ENCODE peak calls at places on chromosomes 7 and 10, in five cellular contexts. One of them, this sample, is unnamed.

GRCh38 chr10:124250506-124250905 is 157.1 kb upstream of the CHST15 start:
- DNase-seq in CD8-positive, alpha-beta memory T cell: no peak
- DNase-seq in GM12878: no peak
- DNase-seq in heart right ventricle: no peak
- DNase-seq in mesendoderm: no peak
- DNase-seq in this sample: no peak

GRCh38 chr10:112296908-112297331 is 13.7 kb downstream of the TECTB start:
- DNase-seq in CD8-positive, alpha-beta memory T cell: no peak
- DNase-seq in GM12878: no peak
- DNase-seq in heart right ventricle: no peak
- DNase-seq in mesendoderm: no peak
- DNase-seq in this sample: no peak

GRCh38 chr7:128938524-128939074 is 872 bp downstream of the IRF5 start:
- DNase-seq in CD8-positive, alpha-beta memory T cell: no peak
- DNase-seq in GM12878: no peak
- DNase-seq in heart right ventricle: no peak
- DNase-seq in mesendoderm: no peak
- DNase-seq in this sample: no peak

GRCh38 chr7:70736715-70737460 is 395.1 kb upstream of the GALNT17 start:
- DNase-seq in CD8-positive, alpha-beta memory T cell: no peak
- DNase-seq in GM12878: no peak
- DNase-seq in heart right ventricle: no peak
- DNase-seq in mesendoderm: no peak
- DNase-seq in this sample: no peak

GRCh38 chr7:138579671-138580070 is 119.6 kb downstream of the TRIM24 start:
- DNase-seq in CD8-positive, alpha-beta memory T cell: no peak
- DNase-seq in GM12878: no peak
- DNase-seq in heart right ventricle: no peak
- DNase-seq in mesendoderm: no peak
- DNase-seq in this sample: no peak

GRCh38 chr7:151426486-151426905 is 13.4 kb downstream of the CRYGN start:
- DNase-seq in CD8-positive, alpha-beta memory T cell: no peak
- DNase-seq in GM12878: no peak
- DNase-seq in heart right ventricle: peak; percentile 55
- DNase-seq in mesendoderm: no peak
- DNase-seq in this sample: peak; percentile 48

GRCh38 chr7:83467493-83467892 is 181.4 kb downstream of the SEMA3E start:
- DNase-seq in CD8-positive, alpha-beta memory T cell: no peak
- DNase-seq in GM12878: no peak
- DNase-seq in heart right ventricle: no peak
- DNase-seq in mesendoderm: peak; percentile 40
- DNase-seq in this sample: no peak

GRCh38 chr7:93860261-93860660 is 30.3 kb downstream of the TFPI2 start:
- DNase-seq in CD8-positive, alpha-beta memory T cell: no peak
- DNase-seq in GM12878: no peak
- DNase-seq in heart right ventricle: no peak
- DNase-seq in mesendoderm: no peak
- DNase-seq in this sample: no peak

GRCh38 chr7:43692582-43693373 is 36.5 kb downstream of the COA1 start:
- DNase-seq in CD8-positive, alpha-beta memory T cell: no peak
- DNase-seq in GM12878: no peak
- DNase-seq in heart right ventricle: no peak
- DNase-seq in mesendoderm: no peak
- DNase-seq in this sample: peak; percentile 75

GRCh38 chr7:99625321-99625720 is 8.6 kb downstream of the ZSCAN25 start:
- DNase-seq in CD8-positive, alpha-beta memory T cell: no peak
- DNase-seq in GM12878: no peak
- DNase-seq in heart right ventricle: no peak
- DNase-seq in mesendoderm: no peak
- DNase-seq in this sample: no peak
- H3K36me3 ChIP-seq in CD8-positive, alpha-beta memory T cell: peaks cover 48% of the 10 kb centered on the region
- H3K36me3 ChIP-seq in GM12878: peaks cover 35% of the 10 kb centered on the region
- H3K36me3 ChIP-seq in heart right ventricle: peaks cover 15% of the 10 kb centered on the region
- H3K36me3 ChIP-seq in mesendoderm: peaks cover 17% of the 10 kb centered on the region
- H3K36me3 ChIP-seq in this sample: peaks cover 55% of the 10 kb centered on the region

GRCh38 chr7:920351-921070 is 34.0 kb downstream of the ADAP1 start:
- DNase-seq in CD8-positive, alpha-beta memory T cell: no peak
- DNase-seq in GM12878: no peak
- DNase-seq in heart right ventricle: no peak
- DNase-seq in mesendoderm: no peak
- DNase-seq in this sample: peak; percentile 17
- H3K36me3 ChIP-seq in CD8-positive, alpha-beta memory T cell: no peaks in the 10 kb centered on the region
- H3K36me3 ChIP-seq in GM12878: peaks cover 6% of the 10 kb centered on the region
- H3K36me3 ChIP-seq in heart right ventricle: no peaks in the 10 kb centered on the region
- H3K36me3 ChIP-seq in mesendoderm: no peaks in the 10 kb centered on the region
- H3K36me3 ChIP-seq in this sample: no peaks in the 10 kb centered on the region

GRCh38 chr10:75495434-75496190 is 64.2 kb downstream of the LRMDA start:
- DNase-seq in CD8-positive, alpha-beta memory T cell: no peak
- DNase-seq in GM12878: no peak
- DNase-seq in heart right ventricle: no peak
- DNase-seq in mesendoderm: no peak
- DNase-seq in this sample: no peak

GRCh38 chr10:75493464-75493863 is 62.0 kb downstream of the LRMDA start:
- DNase-seq in CD8-positive, alpha-beta memory T cell: no peak
- DNase-seq in GM12878: no peak
- DNase-seq in heart right ventricle: no peak
- DNase-seq in mesendoderm: no peak
- DNase-seq in this sample: no peak

GRCh38 chr10:75498866-75499265 is 67.4 kb downstream of the LRMDA start:
- DNase-seq in CD8-positive, alpha-beta memory T cell: no peak
- DNase-seq in GM12878: no peak
- DNase-seq in heart right ventricle: no peak
- DNase-seq in mesendoderm: no peak
- DNase-seq in this sample: no peak

GRCh38 chr10:75497997-75498797 is 66.8 kb downstream of the LRMDA start:
- DNase-seq in CD8-positive, alpha-beta memory T cell: no peak
- DNase-seq in GM12878: no peak
- DNase-seq in heart right ventricle: peak; percentile 14
- DNase-seq in mesendoderm: no peak
- DNase-seq in this sample: peak; percentile 49

GRCh38 chr10:75496191-75496567 is 64.8 kb downstream of the LRMDA start:
- DNase-seq in CD8-positive, alpha-beta memory T cell: no peak
- DNase-seq in GM12878: no peak
- DNase-seq in heart right ventricle: no peak
- DNase-seq in mesendoderm: no peak
- DNase-seq in this sample: no peak
- H3K36me3 ChIP-seq in CD8-positive, alpha-beta memory T cell: no peaks in the 10 kb centered on the region
- H3K36me3 ChIP-seq in GM12878: no peaks in the 10 kb centered on the region
- H3K36me3 ChIP-seq in heart right ventricle: no peaks in the 10 kb centered on the region
- H3K36me3 ChIP-seq in mesendoderm: no peaks in the 10 kb centered on the region
- H3K36me3 ChIP-seq in this sample: no peaks in the 10 kb centered on the region

GRCh38 chr7:77629797-77630196 is 66.5 kb upstream of the RSBN1L start:
- DNase-seq in CD8-positive, alpha-beta memory T cell: no peak
- DNase-seq in GM12878: no peak
- DNase-seq in heart right ventricle: no peak
- DNase-seq in mesendoderm: no peak
- DNase-seq in this sample: no peak
- H3K36me3 ChIP-seq in CD8-positive, alpha-beta memory T cell: peaks cover 6% of the 10 kb centered on the region
- H3K36me3 ChIP-seq in GM12878: peaks cover 4% of the 10 kb centered on the region
- H3K36me3 ChIP-seq in heart right ventricle: no peaks in the 10 kb centered on the region
- H3K36me3 ChIP-seq in mesendoderm: peaks cover 10% of the 10 kb centered on the region
- H3K36me3 ChIP-seq in this sample: peaks cover 40% of the 10 kb centered on the region